ENCODE peak calls at places on chromosome 21, in six cellular contexts. N, S, R, Y, G and B are unnamed samples.

GRCh38 chr21:36716836-36717235 is 17.9 kb downstream of the SIM2 start:
- DNase-seq in G (no peak), N (no peak), S (no peak), Y (no peak), R (no peak), B (no peak)

GRCh38 chr21:39669976-39670671 is 57.4 kb downstream of the B3GALT5 start:
- DNase-seq in Y (no peak), S (no peak), R (no peak), N (no peak), G (no peak), B (no peak)

GRCh38 chr21:26405735-26406361 is 167.2 kb downstream of the CYYR1 start:
- DNase-seq in R (no peak), G (peak; percentile 39), Y (no peak), N (no peak), S (no peak), B (no peak)

GRCh38 chr21:16942703-16943102 is 570.1 kb upstream of the CXADR start:
- DNase-seq in N (no peak), R (no peak), S (no peak), Y (no peak), G (peak; percentile 34), B (no peak)

GRCh38 chr21:32626633-32627196 is 14.5 kb upstream of the CFAP298 start:
- DNase-seq in R (no peak), Y (no peak), G (no peak), S (no peak), N (no peak), B (no peak)

GRCh38 chr21:44836666-44837471 is 19.0 kb upstream of the SUMO3 start:
- DNase-seq in Y (peak; percentile 72), G (no peak), S (peak; percentile 48), N (no peak), R (peak; percentile 71), B (no peak)

GRCh38 chr21:35565204-35565611 is 495.1 kb downstream of the SETD4 start:
- DNase-seq in N (no peak), G (peak; percentile 7), Y (no peak), R (no peak), S (no peak), B (no peak)

GRCh38 chr21:35075546-35075945 is 26.4 kb upstream of the RUNX1 start:
- DNase-seq in N (no peak), G (no peak), Y (no peak), S (no peak), R (no peak), B (no peak)

GRCh38 chr21:45406801-45407628 is 2.0 kb downstream of the COL18A1 start:
- DNase-seq in G (peak; percentile 73), Y (no peak), R (no peak), N (no peak), S (no peak), B (no peak)

GRCh38 chr21:37767984-37768383 is 148.3 kb downstream of the KCNJ6 start:
- DNase-seq in S (peak; percentile 21), R (peak; percentile 64), N (no peak), Y (no peak), G (no peak), B (no peak)

GRCh38 chr21:26756491-26757159 is 88.6 kb downstream of the ADAMTS1 start:
- DNase-seq in S (no peak), Y (no peak), G (no peak), R (no peak), N (no peak), B (no peak)

GRCh38 chr21:41604583-41605041 is 96.7 kb upstream of the TMPRSS2 start:
- DNase-seq in R (no peak), S (no peak), N (peak; percentile 47), Y (no peak), G (peak; percentile 63), B (no peak)

GRCh38 chr21:35635261-35635660 is 425.1 kb downstream of the SETD4 start:
- DNase-seq in S (no peak), R (no peak), G (no peak), Y (no peak), N (no peak), B (no peak)

GRCh38 chr21:44514218-44514520 is 25.8 kb downstream of the KRTAP10-1 start:
- DNase-seq in G (no peak), S (no peak), Y (no peak), R (no peak), N (no peak), B (no peak)

GRCh38 chr21:44653656-44654575 is 543 bp downstream of the KRTAP12-4 start:
- DNase-seq in N (no peak), S (no peak), G (no peak), Y (no peak), R (no peak), B (no peak)

GRCh38 chr21:46117586-46118304 is 19.8 kb downstream of the COL6A2 start:
- DNase-seq in N (peak; percentile 60), S (no peak), R (no peak), Y (no peak), G (peak; percentile 18), B (no peak)

GRCh38 chr21:43979654-43980053 is 32.5 kb upstream of the TRAPPC10 start:
- DNase-seq in Y (no peak), G (no peak), R (no peak), S (no peak), N (no peak), B (no peak)

GRCh38 chr21:46156678-46157077 is 1.3 kb upstream of the FTCD start:
- DNase-seq in S (no peak), G (no peak), R (no peak), N (no peak), Y (no peak), B (no peak)